ENCODE peak calls at places on chromosome 10, in seven cellular contexts. One of them, this sample, is unnamed.

GRCh38 chr10:70738425-70739121 is 46.6 kb downstream of the TBATA start:
- DNase-seq in effector CD4-positive, alpha-beta T cell: no peak
- DNase-seq in NCI-H1092: no peak
- DNase-seq in endothelial cell of umbilical vein: no peak
- DNase-seq in LHCN-M2: no peak
- DNase-seq in SK-N-MC: no peak
- DNase-seq in HTR-8/SVneo: no peak
- DNase-seq in this sample: no peak

GRCh38 chr10:112953075-112953501 is 3.0 kb downstream of the TCF7L2 start:
- DNase-seq in endothelial cell of umbilical vein: peak
- DNase-seq in NCI-H1092: no peak
- DNase-seq in SK-N-MC: no peak
- DNase-seq in HTR-8/SVneo: no peak
- DNase-seq in LHCN-M2: peak
- DNase-seq in effector CD4-positive, alpha-beta T cell: no peak
- DNase-seq in this sample: no peak

GRCh38 chr10:71516890-71517289 is 120.2 kb downstream of the CDH23 start:
- DNase-seq in endothelial cell of umbilical vein: no peak
- DNase-seq in LHCN-M2: no peak
- DNase-seq in SK-N-MC: no peak
- DNase-seq in NCI-H1092: no peak
- DNase-seq in effector CD4-positive, alpha-beta T cell: no peak
- DNase-seq in HTR-8/SVneo: no peak
- DNase-seq in this sample: no peak

GRCh38 chr10:43307306-43307705 is 40.4 kb upstream of the RASGEF1A start:
- DNase-seq in NCI-H1092: no peak
- DNase-seq in effector CD4-positive, alpha-beta T cell: no peak
- DNase-seq in HTR-8/SVneo: no peak
- DNase-seq in SK-N-MC: no peak
- DNase-seq in endothelial cell of umbilical vein: no peak
- DNase-seq in LHCN-M2: no peak
- DNase-seq in this sample: no peak

GRCh38 chr10:28906011-28906411 is 228.7 kb downstream of the BAMBI start:
- DNase-seq in LHCN-M2: no peak
- DNase-seq in endothelial cell of umbilical vein: no peak
- DNase-seq in HTR-8/SVneo: no peak
- DNase-seq in NCI-H1092: no peak
- DNase-seq in effector CD4-positive, alpha-beta T cell: no peak
- DNase-seq in SK-N-MC: no peak
- DNase-seq in this sample: no peak

GRCh38 chr10:31358688-31359330 is 39.8 kb downstream of the ZEB1 start:
- DNase-seq in LHCN-M2: peak
- DNase-seq in NCI-H1092: no peak
- DNase-seq in SK-N-MC: no peak
- DNase-seq in endothelial cell of umbilical vein: no peak
- DNase-seq in HTR-8/SVneo: no peak
- DNase-seq in effector CD4-positive, alpha-beta T cell: no peak
- DNase-seq in this sample: no peak

GRCh38 chr10:68239596-68240150 is 7.8 kb upstream of the ATOH7 start:
- DNase-seq in endothelial cell of umbilical vein: no peak
- DNase-seq in SK-N-MC: no peak
- DNase-seq in NCI-H1092: no peak
- DNase-seq in effector CD4-positive, alpha-beta T cell: no peak
- DNase-seq in HTR-8/SVneo: no peak
- DNase-seq in LHCN-M2: no peak
- DNase-seq in this sample: no peak

GRCh38 chr10:100318201-100318600 is 11.8 kb downstream of the PKD2L1 start:
- DNase-seq in NCI-H1092: no peak
- DNase-seq in SK-N-MC: no peak
- DNase-seq in HTR-8/SVneo: no peak
- DNase-seq in LHCN-M2: no peak
- DNase-seq in effector CD4-positive, alpha-beta T cell: no peak
- DNase-seq in endothelial cell of umbilical vein: no peak
- DNase-seq in this sample: no peak

GRCh38 chr10:72765051-72765450 is 73.1 kb downstream of the MCU start:
- DNase-seq in NCI-H1092: no peak
- DNase-seq in effector CD4-positive, alpha-beta T cell: no peak
- DNase-seq in HTR-8/SVneo: no peak
- DNase-seq in endothelial cell of umbilical vein: no peak
- DNase-seq in SK-N-MC: no peak
- DNase-seq in LHCN-M2: no peak
- DNase-seq in this sample: no peak

GRCh38 chr10:77756319-77757232 is 119.0 kb upstream of the KCNMA1 start:
- DNase-seq in HTR-8/SVneo: peak
- DNase-seq in SK-N-MC: peak
- DNase-seq in NCI-H1092: peak
- DNase-seq in LHCN-M2: peak
- DNase-seq in effector CD4-positive, alpha-beta T cell: no peak
- DNase-seq in endothelial cell of umbilical vein: peak
- DNase-seq in this sample: no peak

GRCh38 chr10:83545901-83546391 is 593.4 kb upstream of the GHITM start:
- DNase-seq in NCI-H1092: no peak
- DNase-seq in effector CD4-positive, alpha-beta T cell: no peak
- DNase-seq in LHCN-M2: no peak
- DNase-seq in endothelial cell of umbilical vein: peak
- DNase-seq in HTR-8/SVneo: no peak
- DNase-seq in SK-N-MC: no peak
- DNase-seq in this sample: no peak

GRCh38 chr10:93813507-93814465 is 56.0 kb downstream of the LGI1 start:
- DNase-seq in LHCN-M2: peak
- DNase-seq in endothelial cell of umbilical vein: peak
- DNase-seq in NCI-H1092: peak
- DNase-seq in HTR-8/SVneo: peak
- DNase-seq in SK-N-MC: no peak
- DNase-seq in effector CD4-positive, alpha-beta T cell: peak
- DNase-seq in this sample: peak

GRCh38 chr10:96072673-96073072 is 29.3 kb downstream of the CCNJ start:
- DNase-seq in NCI-H1092: no peak
- DNase-seq in SK-N-MC: no peak
- DNase-seq in HTR-8/SVneo: no peak
- DNase-seq in LHCN-M2: peak
- DNase-seq in endothelial cell of umbilical vein: peak
- DNase-seq in effector CD4-positive, alpha-beta T cell: no peak
- DNase-seq in this sample: no peak

GRCh38 chr10:3500408-3500856 is 284.6 kb downstream of the KLF6 start:
- DNase-seq in endothelial cell of umbilical vein: no peak
- DNase-seq in SK-N-MC: no peak
- DNase-seq in LHCN-M2: peak
- DNase-seq in effector CD4-positive, alpha-beta T cell: no peak
- DNase-seq in HTR-8/SVneo: no peak
- DNase-seq in NCI-H1092: no peak
- DNase-seq in this sample: no peak

GRCh38 chr10:6995846-6996245 is 415.0 kb downstream of the SFMBT2 start:
- DNase-seq in SK-N-MC: no peak
- DNase-seq in LHCN-M2: no peak
- DNase-seq in endothelial cell of umbilical vein: peak
- DNase-seq in HTR-8/SVneo: no peak
- DNase-seq in NCI-H1092: no peak
- DNase-seq in effector CD4-positive, alpha-beta T cell: no peak
- DNase-seq in this sample: no peak

GRCh38 chr10:95242581-95243317 is 48.1 kb downstream of the PDLIM1 start:
- DNase-seq in SK-N-MC: no peak
- DNase-seq in NCI-H1092: no peak
- DNase-seq in HTR-8/SVneo: peak
- DNase-seq in effector CD4-positive, alpha-beta T cell: no peak
- DNase-seq in endothelial cell of umbilical vein: peak
- DNase-seq in LHCN-M2: peak
- DNase-seq in this sample: no peak

GRCh38 chr10:126913316-126913715 is 8.1 kb downstream of the DOCK1 start:
- DNase-seq in effector CD4-positive, alpha-beta T cell: no peak
- DNase-seq in endothelial cell of umbilical vein: no peak
- DNase-seq in NCI-H1092: no peak
- DNase-seq in SK-N-MC: no peak
- DNase-seq in LHCN-M2: no peak
- DNase-seq in HTR-8/SVneo: no peak
- DNase-seq in this sample: no peak

GRCh38 chr10:70925377-70926214 is 37.2 kb upstream of the PCBD1 start:
- DNase-seq in NCI-H1092: peak
- DNase-seq in endothelial cell of umbilical vein: peak
- DNase-seq in SK-N-MC: no peak
- DNase-seq in effector CD4-positive, alpha-beta T cell: peak
- DNase-seq in HTR-8/SVneo: peak
- DNase-seq in LHCN-M2: no peak
- DNase-seq in this sample: peak

GRCh38 chr10:93384006-93384405 is 98.1 kb downstream of the MYOF start:
- DNase-seq in SK-N-MC: no peak
- DNase-seq in endothelial cell of umbilical vein: no peak
- DNase-seq in effector CD4-positive, alpha-beta T cell: no peak
- DNase-seq in NCI-H1092: no peak
- DNase-seq in HTR-8/SVneo: peak
- DNase-seq in LHCN-M2: no peak
- DNase-seq in this sample: no peak

GRCh38 chr10:77320852-77321496 is 316.6 kb downstream of the KCNMA1 start:
- DNase-seq in SK-N-MC: no peak
- DNase-seq in LHCN-M2: no peak
- DNase-seq in NCI-H1092: no peak
- DNase-seq in HTR-8/SVneo: no peak
- DNase-seq in endothelial cell of umbilical vein: no peak
- DNase-seq in effector CD4-positive, alpha-beta T cell: no peak
- DNase-seq in this sample: no peak

GRCh38 chr10:11874568-11875182 is 51.5 kb downstream of the PROSER2 start:
- DNase-seq in LHCN-M2: no peak
- DNase-seq in NCI-H1092: no peak
- DNase-seq in effector CD4-positive, alpha-beta T cell: no peak
- DNase-seq in SK-N-MC: peak
- DNase-seq in endothelial cell of umbilical vein: peak
- DNase-seq in HTR-8/SVneo: no peak
- DNase-seq in this sample: no peak

GRCh38 chr10:131337656-131338055 is 26.1 kb upstream of the TCERG1L start:
- DNase-seq in LHCN-M2: no peak
- DNase-seq in effector CD4-positive, alpha-beta T cell: no peak
- DNase-seq in HTR-8/SVneo: no peak
- DNase-seq in endothelial cell of umbilical vein: no peak
- DNase-seq in NCI-H1092: no peak
- DNase-seq in SK-N-MC: no peak
- DNase-seq in this sample: no peak

GRCh38 chr10:98300526-98300925 is 32.5 kb upstream of the LOXL4 start:
- DNase-seq in effector CD4-positive, alpha-beta T cell: no peak
- DNase-seq in HTR-8/SVneo: no peak
- DNase-seq in LHCN-M2: no peak
- DNase-seq in NCI-H1092: no peak
- DNase-seq in endothelial cell of umbilical vein: no peak
- DNase-seq in SK-N-MC: no peak
- DNase-seq in this sample: no peak

GRCh38 chr10:17257466-17258321 is 29.7 kb downstream of the VIM start:
- DNase-seq in HTR-8/SVneo: peak
- DNase-seq in endothelial cell of umbilical vein: peak
- DNase-seq in LHCN-M2: peak
- DNase-seq in NCI-H1092: peak
- DNase-seq in SK-N-MC: peak
- DNase-seq in effector CD4-positive, alpha-beta T cell: peak
- DNase-seq in this sample: peak

GRCh38 chr10:106795619-106796018 is 368.9 kb downstream of the SORCS1 start:
- DNase-seq in HTR-8/SVneo: no peak
- DNase-seq in endothelial cell of umbilical vein: no peak
- DNase-seq in LHCN-M2: no peak
- DNase-seq in NCI-H1092: no peak
- DNase-seq in SK-N-MC: no peak
- DNase-seq in effector CD4-positive, alpha-beta T cell: no peak
- DNase-seq in this sample: no peak

GRCh38 chr10:29158066-29158465 is 130.8 kb upstream of the LYZL1 start:
- DNase-seq in HTR-8/SVneo: no peak
- DNase-seq in LHCN-M2: no peak
- DNase-seq in effector CD4-positive, alpha-beta T cell: no peak
- DNase-seq in SK-N-MC: no peak
- DNase-seq in endothelial cell of umbilical vein: no peak
- DNase-seq in NCI-H1092: no peak
- DNase-seq in this sample: no peak

GRCh38 chr10:31650010-31650409 is 278.6 kb downstream of the ARHGAP12 start:
- DNase-seq in effector CD4-positive, alpha-beta T cell: no peak
- DNase-seq in NCI-H1092: no peak
- DNase-seq in endothelial cell of umbilical vein: peak
- DNase-seq in SK-N-MC: no peak
- DNase-seq in LHCN-M2: peak
- DNase-seq in HTR-8/SVneo: peak
- DNase-seq in this sample: no peak

GRCh38 chr10:30818854-30819253 is 189.3 kb upstream of the LYZL2 start:
- DNase-seq in effector CD4-positive, alpha-beta T cell: no peak
- DNase-seq in HTR-8/SVneo: no peak
- DNase-seq in SK-N-MC: no peak
- DNase-seq in NCI-H1092: no peak
- DNase-seq in LHCN-M2: peak
- DNase-seq in endothelial cell of umbilical vein: no peak
- DNase-seq in this sample: no peak

GRCh38 chr10:5343561-5343960 is 21.2 kb upstream of the UCN3 start:
- DNase-seq in effector CD4-positive, alpha-beta T cell: no peak
- DNase-seq in HTR-8/SVneo: peak
- DNase-seq in NCI-H1092: no peak
- DNase-seq in SK-N-MC: no peak
- DNase-seq in LHCN-M2: peak
- DNase-seq in endothelial cell of umbilical vein: no peak
- DNase-seq in this sample: no peak

GRCh38 chr10:117550599-117551321 is 8.2 kb downstream of the EMX2 start:
- DNase-seq in HTR-8/SVneo: no peak
- DNase-seq in SK-N-MC: no peak
- DNase-seq in NCI-H1092: no peak
- DNase-seq in endothelial cell of umbilical vein: no peak
- DNase-seq in LHCN-M2: no peak
- DNase-seq in effector CD4-positive, alpha-beta T cell: no peak
- DNase-seq in this sample: no peak

GRCh38 chr10:128605180-128605579 is 479.0 kb upstream of the MKI67 start:
- DNase-seq in LHCN-M2: no peak
- DNase-seq in NCI-H1092: no peak
- DNase-seq in HTR-8/SVneo: no peak
- DNase-seq in effector CD4-positive, alpha-beta T cell: no peak
- DNase-seq in SK-N-MC: no peak
- DNase-seq in endothelial cell of umbilical vein: no peak
- DNase-seq in this sample: no peak

GRCh38 chr10:73655257-73655989 is 406 bp downstream of the SYNPO2L start:
- DNase-seq in HTR-8/SVneo: no peak
- DNase-seq in NCI-H1092: no peak
- DNase-seq in LHCN-M2: no peak
- DNase-seq in effector CD4-positive, alpha-beta T cell: no peak
- DNase-seq in endothelial cell of umbilical vein: no peak
- DNase-seq in SK-N-MC: no peak
- DNase-seq in this sample: no peak

GRCh38 chr10:24153016-24153415 is 55.9 kb upstream of the KIAA1217 start:
- DNase-seq in LHCN-M2: no peak
- DNase-seq in HTR-8/SVneo: no peak
- DNase-seq in endothelial cell of umbilical vein: no peak
- DNase-seq in effector CD4-positive, alpha-beta T cell: no peak
- DNase-seq in SK-N-MC: no peak
- DNase-seq in NCI-H1092: no peak
- DNase-seq in this sample: no peak

GRCh38 chr10:88370713-88371112 is 212.4 kb downstream of the RNLS start:
- DNase-seq in effector CD4-positive, alpha-beta T cell: no peak
- DNase-seq in NCI-H1092: no peak
- DNase-seq in SK-N-MC: no peak
- DNase-seq in LHCN-M2: no peak
- DNase-seq in endothelial cell of umbilical vein: no peak
- DNase-seq in HTR-8/SVneo: no peak
- DNase-seq in this sample: no peak

This sample was measured in activated T-helper 9 cell treated with anti-CD3 and anti-CD28 coated beads, Interleukin-2, amount 50 U/mL, for 16 hours.